ENCODE peak calls at places on chromosomes 4 and X, in nine cellular contexts. D is A673, G is dorsolateral prefrontal cortex, F is H9, H is tibial nerve, J is uterus, A is SJSA1, S is right lobe of liver, Y is mammary epithelial cell. V is an unnamed sample.

GRCh38 chr4:99033956-99034355 is 38.4 kb downstream of the METAP1 start:
- DNase-seq in D (no peak), G (no peak), F (no peak), H (no peak), J (no peak), A (no peak), S (no peak), Y (no peak), V (no peak)

GRCh38 chr4:124189545-124189944 is 523.0 kb downstream of the ANKRD50 start:
- DNase-seq in D (no peak), G (no peak), F (no peak), H (no peak), J (no peak), A (no peak), S (no peak), Y (no peak), V (no peak)

GRCh38 chr4:6301732-6302442 is 32.2 kb downstream of the WFS1 start:
- DNase-seq in D (no peak), G (no peak), F (no peak), H (no peak), J (no peak), A (no peak), S (no peak), Y (no peak), V (no peak)

GRCh38 chrX:29852767-29853166 is 362.6 kb upstream of the MAGEB2 start:
- DNase-seq in D (no peak), G (no peak), F (no peak), H (no peak), J (no peak), A (no peak), S (no peak), Y (no peak), V (no peak)

GRCh38 chr4:40750461-40751258 is 905 bp downstream of the NSUN7 start:
- DNase-seq in D (peak; percentile 8), G (no peak), F (peak; percentile 42), H (no peak), J (no peak), A (no peak), S (no peak), Y (peak; percentile 1), V (no peak)

GRCh38 chr4:41542526-41543270 is 4.7 kb downstream of the LIMCH1 start:
- DNase-seq in D (no peak), G (no peak), F (no peak), H (no peak), J (no peak), A (peak; percentile 49), S (no peak), Y (no peak), V (no peak)

GRCh38 chr4:73608677-73609594 is 11.3 kb downstream of the RASSF6 start:
- DNase-seq in D (no peak), G (no peak), F (no peak), H (no peak), J (no peak), A (no peak), S (no peak), Y (peak; percentile 77), V (no peak)

GRCh38 chrX:71871367-71871766 is 39.3 kb upstream of the NHSL2 start:
- DNase-seq in D (no peak), G (no peak), F (no peak), H (no peak), J (no peak), A (no peak), S (no peak), Y (peak; percentile 87), V (no peak)

GRCh38 chrX:47648376-47648775 is 2.0 kb downstream of the ELK1 start:
- DNase-seq in D (no peak), G (no peak), F (no peak), H (no peak), J (no peak), A (peak; percentile 20), S (no peak), Y (no peak), V (no peak)

GRCh38 chr4:71941001-71941400 is 90.8 kb upstream of the NPFFR2 start:
- DNase-seq in D (peak; percentile 45), G (no peak), F (peak; percentile 55), H (no peak), J (no peak), A (no peak), S (peak; percentile 61), Y (peak; percentile 8), V (no peak)

GRCh38 chr4:146275370-146275769 is 61.0 kb downstream of the REELD1 start:
- DNase-seq in D (no peak), G (no peak), F (no peak), H (no peak), J (no peak), A (no peak), S (no peak), Y (no peak), V (no peak)

GRCh38 chr4:98092833-98093439 is 50.3 kb downstream of the STPG2 start:
- DNase-seq in D (peak; percentile 37), G (no peak), F (no peak), H (no peak), J (no peak), A (no peak), S (no peak), Y (no peak), V (no peak)

DNA sequence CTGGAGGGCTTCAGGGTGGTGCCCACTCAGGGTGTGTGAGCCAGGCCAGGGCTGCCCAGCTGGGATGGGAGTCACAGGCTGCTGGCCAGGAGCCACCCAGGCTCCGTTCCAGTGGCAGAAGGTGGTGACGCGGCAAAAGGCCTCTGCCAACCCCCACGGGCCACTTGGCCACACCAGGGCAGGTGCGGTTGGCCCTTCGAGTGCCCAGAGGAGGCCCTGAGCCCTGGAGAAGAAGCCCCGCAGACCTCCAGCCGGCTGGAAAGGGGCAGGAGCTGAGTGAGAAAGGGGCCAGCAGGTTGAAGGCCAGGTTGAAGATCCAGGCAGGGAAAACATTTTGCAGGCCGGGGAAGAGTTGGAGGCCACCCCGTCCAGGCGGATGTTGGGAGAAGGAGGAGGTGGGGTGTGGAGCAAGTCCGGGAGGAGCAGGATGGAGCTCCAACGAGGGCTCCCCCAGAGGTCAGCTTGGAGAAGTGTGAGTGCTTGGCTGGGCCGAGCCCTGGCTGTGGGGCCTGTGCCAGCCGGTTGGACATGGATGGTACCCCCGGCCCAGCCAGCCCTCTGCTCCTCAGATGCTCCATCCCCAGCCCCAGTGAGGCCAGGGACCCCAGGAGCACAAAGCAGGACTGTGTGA is 2.8 kb upstream of the CPLX1 start:
- DNase-seq in D (no peak), G (no peak), F (peak; percentile 60), H (no peak), J (no peak), A (no peak), S (peak; percentile 67), Y (no peak), V (no peak)
- H3K27ac ChIP-seq in D (no peak overlapping the region), G (no peak overlapping the region), F (no peak overlapping the region), H (no peak overlapping the region), J (no peak overlapping the region), A (no peak overlapping the region), S (no peak overlapping the region), Y (no peak overlapping the region), V (no peak overlapping the region)

DNA sequence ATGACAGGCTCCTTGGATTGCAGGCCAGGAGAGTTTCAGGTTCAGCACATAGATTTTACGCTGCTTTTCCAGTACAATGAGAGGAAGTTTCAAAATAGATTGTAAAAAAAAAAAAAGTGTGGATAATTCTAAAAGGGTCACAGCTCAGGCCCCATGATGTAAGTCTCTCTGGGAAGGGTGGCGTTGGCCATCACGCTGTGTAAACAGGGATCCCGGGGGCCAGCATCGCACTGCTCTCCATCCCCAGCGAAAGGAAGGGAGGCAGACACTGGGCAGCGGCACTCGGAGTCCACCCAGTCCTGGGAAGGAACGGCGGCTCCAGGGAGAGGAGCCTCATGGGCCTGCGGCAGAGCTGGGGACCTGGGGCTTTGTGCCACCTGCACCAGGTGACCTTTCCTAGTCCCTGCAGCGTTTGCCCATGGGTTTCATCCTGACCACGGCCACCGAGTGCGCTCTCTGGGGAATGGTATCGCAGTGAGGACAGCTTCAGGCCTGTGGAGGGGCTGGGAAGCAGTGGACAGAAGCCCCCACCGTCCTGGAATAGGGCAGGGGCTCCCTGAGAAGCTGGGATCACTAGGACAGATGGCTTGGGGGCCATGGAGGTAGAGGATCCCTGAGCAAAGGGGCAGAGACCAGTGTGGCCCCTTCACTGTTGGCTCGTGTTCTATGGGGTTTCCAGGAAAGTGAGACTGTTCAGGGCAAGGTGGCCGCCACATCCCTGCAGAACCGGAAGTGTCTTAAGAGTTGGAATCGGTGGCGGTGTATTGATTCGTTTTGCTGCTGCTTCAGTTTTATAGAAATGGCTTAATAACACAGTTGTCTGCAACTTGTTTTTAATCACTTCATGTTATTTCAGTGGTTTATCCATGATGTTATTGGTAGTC is 38.9 kb downstream of the RGS12 start:
- DNase-seq in D (no peak), G (no peak), F (no peak), H (no peak), J (peak; percentile 18), A (no peak), S (peak; percentile 44), Y (no peak), V (no peak)
- H3K27ac ChIP-seq in D (no peak overlapping the region), G (no peak overlapping the region), F (no peak overlapping the region), H (no peak overlapping the region), J (peak overlapping the region; percentile 38), A (no peak overlapping the region), S (no peak overlapping the region), Y (no peak overlapping the region), V (no peak overlapping the region)

GRCh38 chr4:120723986-120724385 is 198.5 kb downstream of the PRDM5 start:
- DNase-seq in D (peak; percentile 18), G (no peak), F (no peak), H (no peak), J (no peak), A (no peak), S (no peak), Y (no peak), V (no peak)

GRCh38 chr4:120720354-120720753 is 202.2 kb downstream of the PRDM5 start:
- DNase-seq in D (no peak), G (no peak), F (no peak), H (no peak), J (no peak), A (no peak), S (no peak), Y (no peak), V (no peak)

GRCh38 chr4:120724656-120725055 is 197.9 kb downstream of the PRDM5 start:
- DNase-seq in D (no peak), G (no peak), F (no peak), H (no peak), J (no peak), A (no peak), S (no peak), Y (no peak), V (peak; percentile 10)

GRCh38 chr4:120723105-120723504 is 199.4 kb downstream of the PRDM5 start:
- DNase-seq in D (no peak), G (no peak), F (no peak), H (no peak), J (no peak), A (no peak), S (no peak), Y (no peak), V (no peak)

DNA sequence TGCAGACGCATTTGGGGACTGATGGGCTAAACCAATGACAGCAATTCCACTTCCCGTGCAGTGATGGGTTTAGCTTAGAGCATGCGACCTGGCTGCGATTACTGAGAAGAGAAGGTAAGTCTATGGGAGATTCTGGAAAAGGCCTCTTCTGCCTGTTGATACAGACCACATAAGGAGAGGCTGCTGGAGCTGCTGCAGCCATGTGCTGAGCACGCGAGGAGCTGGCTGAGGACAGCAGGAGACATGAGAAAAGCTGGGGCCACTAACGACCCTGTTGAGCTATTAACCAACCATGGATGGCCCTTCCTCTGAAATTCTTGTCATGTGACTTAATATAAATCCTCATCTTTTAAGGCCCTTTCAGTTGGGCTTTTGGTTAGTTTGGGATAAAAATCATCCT is 199.9 kb downstream of the PRDM5 start:
- DNase-seq in D (no peak), G (no peak), F (no peak), H (no peak), J (no peak), A (no peak), S (no peak), Y (no peak), V (no peak)
- H3K27ac ChIP-seq in D (no peak overlapping the region), G (no peak overlapping the region), F (no peak overlapping the region), H (no peak overlapping the region), J (no peak overlapping the region), A (no peak overlapping the region), S (no peak overlapping the region), Y (no peak overlapping the region), V (no peak overlapping the region)

GRCh38 chr4:119233750-119234149 is 21.2 kb downstream of the USP53 start:
- DNase-seq in D (no peak), G (no peak), F (no peak), H (no peak), J (peak; percentile 14), A (no peak), S (no peak), Y (no peak), V (no peak)
- H3K27ac ChIP-seq in D (no peak overlapping the region), G (no peak overlapping the region), F (no peak overlapping the region), H (peak overlapping the region; percentile 37), J (peak overlapping the region; percentile 16), A (peak overlapping the region; percentile 6), S (no peak overlapping the region), Y (no peak overlapping the region), V (peak overlapping the region; percentile 28)

V was measured in epithelial cell of prostate.